ENCODE peak calls at places on chromosomes 11 and 22, in four cellular contexts. M is heart left ventricle, E is HEK293T, D is NCI-H2081. T is an unnamed sample.

GRCh38 chr22:31085493-31085824 is 4.3 kb downstream of the SMTN start:
- DNase-seq in M (peak; percentile 68), E (no peak), D (no peak), T (no peak)

GRCh38 chr22:19109198-19110063 is 12.8 kb downstream of the DGCR2 start:
- DNase-seq in M (no peak), E (no peak), D (no peak), T (no peak)

GRCh38 chr11:65572356-65573043 is at the start of gene FAM89B:
- DNase-seq in M (peak; percentile 92), E (peak; percentile 70), D (peak; percentile 76), T (peak; percentile 65)

GRCh38 chr11:101176381-101176780 is 46.8 kb upstream of the PGR start:
- DNase-seq in M (no peak), E (no peak), D (no peak), T (no peak)

GRCh38 chr22:37657590-37658132 is 862 bp upstream of the PDXP start:
- DNase-seq in M (no peak), E (no peak), D (no peak), T (no peak)

GRCh38 chr22:30408388-30409101 is 11.7 kb downstream of the SEC14L2 start:
- DNase-seq in M (no peak), E (no peak), D (no peak), T (no peak)

GRCh38 chr22:41831828-41832552 is 915 bp upstream of the SREBF2 start:
- DNase-seq in M (no peak), E (no peak), D (no peak), T (no peak)

GRCh38 chr22:26429458-26430238 is 588 bp downstream of the ASPHD2 start:
- DNase-seq in M (no peak), E (peak; percentile 45), D (no peak), T (no peak)

GRCh38 chr11:70608568-70609314 is 210.4 kb downstream of the CTTN start:
- DNase-seq in M (no peak), E (no peak), D (no peak), T (no peak)

GRCh38 chr22:32043391-32043790 is 330 bp downstream of the SLC5A1 start:
- DNase-seq in M (no peak), E (no peak), D (no peak), T (no peak)

GRCh38 chr22:42688914-42689275 is 31.8 kb downstream of the A4GALT start:
- DNase-seq in M (no peak), E (no peak), D (no peak), T (no peak)

GRCh38 chr11:123425367-123425766 is 4.7 kb upstream of the GRAMD1B start:
- DNase-seq in M (no peak), E (no peak), D (no peak), T (no peak)

GRCh38 chr11:124970925-124971324 is 16.9 kb downstream of the CCDC15 start:
- DNase-seq in M (no peak), E (no peak), D (no peak), T (no peak)

GRCh38 chr11:13647391-13647790 is 21.1 kb upstream of the FAR1 start:
- DNase-seq in M (no peak), E (no peak), D (no peak), T (no peak)

GRCh38 chr11:78339483-78339882 is 78.1 kb downstream of the GAB2 start:
- DNase-seq in M (no peak), E (no peak), D (peak; percentile 98), T (peak; percentile 33)

GRCh38 chr11:72777755-72778278 is 16.0 kb downstream of the STARD10 start:
- DNase-seq in M (no peak), E (no peak), D (no peak), T (no peak)

GRCh38 chr11:114433376-114433775 is 5.9 kb upstream of the REXO2 start:
- DNase-seq in M (no peak), E (no peak), D (no peak), T (no peak)

GRCh38 chr11:1089738-1090599 is 15.3 kb downstream of the MUC2 start:
- DNase-seq in M (no peak), E (no peak), D (no peak), T (no peak)

T was measured in NCI-H2227 treated with DMSO at 0.1 percent for 48 hours.